ENCODE peak calls at places on chromosomes 1 and 21, in eight cellular contexts. C, M, B, R, K, Y, Q and P are unnamed samples.

GRCh38 chr1:107390076-107390420 is 249.2 kb downstream of the NTNG1 start:
- DNase-seq in K (no peak), B (no peak), R (no peak), M (no peak), Q (no peak), Y (no peak), C (no peak), P (no peak)

GRCh38 chr1:241240084-241240483 is 116.9 kb downstream of the RGS7 start:
- DNase-seq in K (no peak), M (no peak), Q (no peak), B (no peak), R (no peak), C (no peak), Y (no peak), P (no peak)

GRCh38 chr1:241265428-241265827 is 91.6 kb downstream of the RGS7 start:
- DNase-seq in M (no peak), Q (no peak), Y (no peak), B (no peak), R (no peak), C (no peak), K (no peak), P (no peak)

GRCh38 chr1:181134543-181135461 is 46.3 kb downstream of the IER5 start:
- DNase-seq in K (peak), Y (no peak), M (no peak), B (no peak), R (no peak), C (no peak), Q (peak), P (no peak)

GRCh38 chr1:218521414-218522169 is 176.5 kb downstream of the TGFB2 start:
- DNase-seq in C (peak), B (peak), Q (peak), Y (peak), K (peak), M (peak), R (no peak), P (peak)

GRCh38 chr1:12022036-12022435 is 2.7 kb downstream of the MIIP start:
- DNase-seq in K (no peak), Y (no peak), C (no peak), Q (no peak), R (no peak), B (no peak), M (no peak), P (no peak)

GRCh38 chr1:16126738-16127515 is 28.9 kb downstream of the EPHA2 start:
- DNase-seq in K (no peak), M (no peak), Y (no peak), R (no peak), C (no peak), Q (no peak), B (no peak), P (no peak)

GRCh38 chr1:33274446-33274845 is 18.2 kb downstream of the ZNF362 start:
- DNase-seq in Y (no peak), M (no peak), K (no peak), R (no peak), B (no peak), Q (no peak), C (no peak), P (no peak)

GRCh38 chr1:15939181-15940109 is 36.5 kb downstream of the ZBTB17 start:
- DNase-seq in Q (no peak), B (peak), K (no peak), R (no peak), M (no peak), C (no peak), Y (no peak), P (no peak)

GRCh38 chr1:172399369-172400072 is 21.0 kb upstream of the C1orf105 start:
- DNase-seq in B (no peak), C (peak), K (no peak), R (peak), Y (peak), Q (peak), M (no peak), P (peak)

GRCh38 chr21:16071082-16071481 is 341.3 kb downstream of the USP25 start:
- DNase-seq in Y (no peak), K (no peak), M (no peak), R (no peak), C (peak), B (no peak), Q (no peak), P (no peak)

GRCh38 chr1:90133133-90133532 is 138.2 kb downstream of the ZNF326 start:
- DNase-seq in C (peak), M (peak), Q (peak), K (no peak), R (peak), Y (no peak), B (peak), P (no peak)

GRCh38 chr1:201371841-201372240 is 5.6 kb downstream of the TNNT2 start:
- DNase-seq in Y (no peak), C (no peak), Q (no peak), M (no peak), K (no peak), R (no peak), B (no peak), P (no peak)

GRCh38 chr1:98421098-98421460 is 240.4 kb upstream of the SNX7 start:
- DNase-seq in R (no peak), C (no peak), B (no peak), Q (no peak), K (no peak), Y (no peak), M (no peak), P (no peak)

GRCh38 chr1:240363315-240363714 is 248.6 kb downstream of the GREM2 start:
- DNase-seq in B (no peak), K (no peak), M (no peak), R (no peak), C (no peak), Q (no peak), Y (no peak), P (no peak)